ENCODE peak calls at places on chromosomes 4 and X, in four cellular contexts. Y is psoas muscle, W is neuronal stem cell, O is tibial artery. I is an unnamed sample. For H3K9me3, the result is how much of the 10 kb centered on the place peaks cover.

GRCh38 chr4:158644341-158644740 is 27.3 kb downstream of the C4orf46 start:
- DNase-seq in Y (no peak), W (no peak), O (no peak), I (no peak)

GRCh38 chrX:47200385-47201150 is 6.9 kb downstream of the UBA1 start:
- DNase-seq in Y (peak), W (no peak), O (peak), I (no peak)

GRCh38 chrX:70479197-70479969 is 34.7 kb downstream of the DLG3 start:
- DNase-seq in Y (no peak), W (no peak), O (no peak), I (no peak)

GRCh38 chr4:21543514-21543913 is 405.1 kb downstream of the KCNIP4 start:
- DNase-seq in Y (no peak), W (no peak), O (no peak), I (no peak)

GRCh38 chr4:8340721-8341680 is 71.4 kb downstream of the HTRA3 start:
- DNase-seq in Y (peak), W (no peak), O (peak), I (no peak)

GRCh38 chr4:123869517-123870282 is 473.1 kb downstream of the SPRY1 start:
- DNase-seq in Y (no peak), W (no peak), O (no peak), I (no peak)

GRCh38 chrX:106752101-106752678 is 25.7 kb downstream of the RNF128 start:
- DNase-seq in Y (no peak), W (no peak), O (no peak), I (no peak)

GRCh38 chrX:30010471-30010870 is 204.9 kb upstream of the MAGEB2 start:
- DNase-seq in Y (no peak), W (no peak), O (no peak), I (no peak)

GRCh38 chr4:76740866-76741662 is 156.9 kb downstream of the SOWAHB start:
- DNase-seq in Y (no peak), W (no peak), O (no peak), I (no peak)

GRCh38 chr4:23324291-23324690 is 565.6 kb downstream of the PPARGC1A start:
- DNase-seq in Y (no peak), W (no peak), O (no peak), I (no peak)

GRCh38 chr4:183801460-183802168 is 103.5 kb upstream of the STOX2 start:
- DNase-seq in Y (no peak), W (no peak), O (no peak), I (no peak)

GRCh38 chr4:17580969-17581368 is 4.0 kb downstream of the LAP3 start:
- DNase-seq in Y (no peak), W (no peak), O (no peak), I (no peak)

GRCh38 chr4:18934197-18934596 is 912.6 kb upstream of the LCORL start:
- DNase-seq in Y (no peak), W (no peak), O (no peak), I (no peak)

GRCh38 chr4:98661356-98662054 is 3.1 kb upstream of the TSPAN5 start:
- DNase-seq in Y (no peak), W (peak), O (no peak), I (no peak)

GRCh38 chr4:168574581-168575295 is 77.9 kb downstream of the PALLD start:
- DNase-seq in Y (no peak), W (no peak), O (no peak), I (no peak)

GRCh38 chr4:101232074-101232776 is 115.1 kb downstream of the PPP3CA start:
- DNase-seq in Y (peak), W (no peak), O (peak), I (no peak)

GRCh38 chr4:54550415-54551171 is 107.2 kb upstream of the KIT start:
- DNase-seq in Y (no peak), W (no peak), O (no peak), I (no peak)

GRCh38 chr4:21248336-21248735 is 548.1 kb downstream of the PACRGL start:
- DNase-seq in Y (no peak), W (no peak), O (no peak), I (no peak)

GRCh38 chrX:15349046-15349445 is 13.7 kb upstream of the PIGA start:
- DNase-seq in Y (no peak), W (peak), O (no peak), I (no peak)

GRCh38 chr4:158496030-158496741 is 25.5 kb upstream of the RXFP1 start:
- DNase-seq in Y (no peak), W (peak), O (peak), I (no peak)

GRCh38 chr4:112514079-112514448 is 1.9 kb downstream of the NEUROG2 start:
- DNase-seq in Y (no peak), W (no peak), O (no peak), I (no peak)

GRCh38 chr4:139875456-139875855 is 209.8 kb downstream of the MGST2 start:
- DNase-seq in Y (no peak), W (peak), O (no peak), I (no peak)

GRCh38 chrX:20711366-20711765 is 444.7 kb upstream of the RPS6KA3 start:
- DNase-seq in Y (no peak), W (no peak), O (no peak), I (no peak)

GRCh38 chr4:73452953-73453700 is 17.1 kb downstream of the AFP start:
- DNase-seq in Y (no peak), W (no peak), O (no peak), I (no peak)

GRCh38 chr4:81453024-81453423 is 18.7 kb downstream of the RASGEF1B start:
- DNase-seq in Y (no peak), W (no peak), O (no peak), I (no peak)

GRCh38 chrX:45714864-45715263 is 514.2 kb upstream of the DIPK2B start:
- DNase-seq in Y (no peak), W (no peak), O (peak), I (no peak)

GRCh38 chr4:48016141-48017107 is at the start of the genes CNGA1 and NIPAL1:
- DNase-seq in Y (peak), W (peak), O (peak), I (peak)

GRCh38 chr4:102551946-102552575 is 50.9 kb downstream of the NFKB1 start:
- DNase-seq in Y (no peak), W (no peak), O (no peak), I (no peak)

GRCh38 chr4:82741188-82741587 is 57.4 kb downstream of the SCD5 start:
- DNase-seq in Y (no peak), W (no peak), O (no peak), I (no peak)

GRCh38 chrX:54708404-54708803 is 89.7 kb downstream of the ITIH6 start:
- DNase-seq in Y (no peak), W (no peak), O (no peak), I (no peak)

GRCh38 chrX:19956923-19957322 is 33.9 kb downstream of the BCLAF3 start:
- DNase-seq in Y (no peak), W (no peak), O (peak), I (no peak)

GRCh38 chrX:153349952-153350351 is 16.0 kb downstream of the ZNF275 start:
- DNase-seq in Y (no peak), W (no peak), O (no peak), I (no peak)

GRCh38 chrX:153348421-153348820 is 14.5 kb downstream of the ZNF275 start:
- DNase-seq in Y (no peak), W (no peak), O (no peak), I (no peak)

GRCh38 chrX:153353416-153353815 is 19.5 kb downstream of the ZNF275 start:
- DNase-seq in Y (no peak), W (no peak), O (no peak), I (no peak)

GRCh38 chrX:153352858-153353257 is 18.9 kb downstream of the ZNF275 start:
- DNase-seq in Y (no peak), W (no peak), O (no peak), I (no peak)

GRCh38 chrX:153351981-153352380 is 18.0 kb downstream of the ZNF275 start:
- DNase-seq in Y (no peak), W (no peak), O (no peak), I (no peak)
- H3K9me3 ChIP-seq in Y (under half), W (under half), O (under half), I (under half)

DNA sequence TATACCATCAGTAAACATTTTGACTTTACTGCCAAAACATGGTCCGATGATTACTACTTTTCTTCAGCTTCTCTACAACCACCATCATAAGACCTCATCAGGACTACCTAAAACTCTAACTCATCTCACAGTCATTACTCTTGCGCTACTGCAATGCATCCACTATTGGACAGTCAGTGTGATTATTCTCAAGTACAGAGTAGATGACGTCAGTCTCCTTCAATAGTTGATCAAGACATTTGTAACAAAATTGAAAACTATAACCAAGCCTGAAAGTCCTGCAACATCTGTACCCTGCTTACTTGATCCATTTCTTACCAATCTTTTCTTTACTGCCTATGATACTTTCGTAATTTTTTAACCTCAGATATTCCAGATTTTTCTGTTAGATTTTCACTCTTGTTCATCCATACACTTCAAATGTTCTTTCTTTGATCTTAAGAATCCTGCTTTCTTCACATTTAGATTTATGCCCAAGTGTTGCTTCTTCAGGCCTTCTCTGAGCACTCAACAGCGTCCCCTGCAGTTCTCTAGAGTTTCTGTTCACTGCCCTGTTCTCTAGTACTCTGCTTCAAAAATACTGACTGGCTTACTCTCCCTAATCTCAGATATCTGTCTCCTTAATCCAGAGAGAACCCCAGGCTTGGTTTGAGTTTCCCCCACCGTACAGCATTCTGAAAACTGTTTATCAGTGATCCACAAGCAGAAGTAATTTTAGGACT is 1517.6 kb downstream of the STIM2 start:
- DNase-seq in Y (no peak), W (no peak), O (no peak), I (no peak)
- H3K9me3 ChIP-seq in Y (under half), W (under half), O (under half), I (under half)

GRCh38 chrX:66408507-66408906 is 230.4 kb downstream of the EDA2R start:
- DNase-seq in Y (no peak), W (no peak), O (no peak), I (no peak)
- H3K9me3 ChIP-seq in Y (under half), W (under half), O (under half), I (under half)

DNA sequence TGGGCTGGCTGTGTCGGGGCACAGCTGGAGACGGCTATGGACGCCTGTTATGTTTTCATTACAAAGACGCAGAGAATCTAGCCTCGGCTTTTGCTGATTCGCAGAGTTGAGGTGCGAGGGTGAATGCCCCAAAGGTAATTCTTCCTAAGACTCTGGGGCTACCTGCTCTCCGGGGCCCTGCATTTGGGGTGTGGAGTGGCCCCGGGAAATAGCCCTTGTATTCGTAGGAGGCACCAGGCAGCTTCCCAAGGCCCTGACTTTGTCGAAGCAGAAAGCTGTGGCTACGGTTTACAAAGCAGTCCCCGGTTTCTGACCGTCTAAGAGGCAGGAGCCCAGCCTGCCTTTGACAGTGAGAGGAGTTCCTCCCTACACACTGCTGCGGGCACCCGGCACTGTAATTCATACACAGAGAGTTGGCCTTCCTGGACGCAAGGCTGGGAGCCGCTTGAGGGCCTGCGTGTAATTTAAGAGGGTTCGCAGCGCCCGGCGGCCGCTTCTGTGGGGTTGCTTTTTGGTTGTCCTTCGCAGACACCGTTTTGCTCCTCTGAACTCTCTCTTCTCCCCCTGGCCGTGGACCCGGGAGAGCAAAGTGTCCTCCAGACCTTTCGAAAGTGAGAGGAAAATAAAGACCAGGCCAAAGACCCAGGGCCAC is 1.9 kb downstream of the SHOX start:
- DNase-seq in Y (no peak), W (no peak), O (no peak), I (no peak)
- H3K9me3 ChIP-seq in Y (under half), W (under half), O (under half), I (under half)

I was measured in T-helper 17 cell.